ENCODE peak calls at places on chromosome 21, in six cellular contexts. A is H9, G is mesenchymal stem cell, R is mesendoderm, M is neuronal stem cell, I is trophoblast cell. L is an unnamed sample.
A peak's percentile ranks its signal among the peaks of the same experiment; 100 is the strongest.

GRCh38 chr21:36163780-36164426 is 7.3 kb downstream of the DOP1B start:
- DNase-seq in A (no peak), G (no peak), R (no peak), M (no peak), I (no peak), L (no peak)

GRCh38 chr21:45285266-45285931 is 2.3 kb downstream of the POFUT2 start:
- DNase-seq in A (peak; percentile 14), G (no peak), R (no peak), M (no peak), I (no peak), L (no peak)

GRCh38 chr21:46326110-46326703 is 2.3 kb downstream of the PCNT start:
- DNase-seq in A (no peak), G (no peak), R (peak; percentile 14), M (no peak), I (peak; percentile 25), L (no peak)

GRCh38 chr21:35428489-35428888 is 379.4 kb upstream of the RUNX1 start:
- DNase-seq in A (no peak), G (peak; percentile 47), R (peak; percentile 94), M (no peak), I (no peak), L (no peak)

GRCh38 chr21:45192332-45192731 is 95.4 kb downstream of the POFUT2 start:
- DNase-seq in A (no peak), G (no peak), R (peak; percentile 41), M (no peak), I (no peak), L (no peak)

GRCh38 chr21:39564200-39564599 is 48.5 kb upstream of the B3GALT5 start:
- DNase-seq in A (no peak), G (no peak), R (no peak), M (no peak), I (no peak), L (no peak)

GRCh38 chr21:37060296-37060695 is 12.6 kb downstream of the PIGP start:
- DNase-seq in A (peak; percentile 76), G (peak; percentile 99), R (peak; percentile 92), M (no peak), I (peak; percentile 42), L (peak; percentile 98)

GRCh38 chr21:39441502-39442475 is 3.8 kb downstream of the LCA5L start:
- DNase-seq in A (no peak), G (peak; percentile 67), R (peak; percentile 68), M (no peak), I (peak; percentile 10), L (peak; percentile 68)

GRCh38 chr21:38420140-38420539 is 78.1 kb downstream of the ERG start:
- DNase-seq in A (no peak), G (no peak), R (no peak), M (no peak), I (no peak), L (no peak)

GRCh38 chr21:26614251-26614650 is 41.2 kb upstream of the CYYR1 start:
- DNase-seq in A (no peak), G (peak; percentile 11), R (peak; percentile 26), M (no peak), I (no peak), L (no peak)

GRCh38 chr21:29152936-29153335 is 22.5 kb downstream of the MAP3K7CL start:
- DNase-seq in A (no peak), G (no peak), R (no peak), M (no peak), I (no peak), L (no peak)

GRCh38 chr21:36759348-36760083 is 60.6 kb downstream of the SIM2 start:
- DNase-seq in A (no peak), G (no peak), R (no peak), M (no peak), I (no peak), L (no peak)

GRCh38 chr21:32452641-32453040 is 40.1 kb downstream of the EVA1C start:
- DNase-seq in A (no peak), G (no peak), R (no peak), M (no peak), I (no peak), L (no peak)

GRCh38 chr21:46355161-46356004 is 31.4 kb downstream of the PCNT start:
- DNase-seq in A (no peak), G (no peak), R (no peak), M (no peak), I (no peak), L (no peak)

GRCh38 chr21:46384556-46384955 is 60.6 kb downstream of the PCNT start:
- DNase-seq in A (no peak), G (no peak), R (no peak), M (no peak), I (no peak), L (no peak)

GRCh38 chr21:38760017-38760761 is 45.5 kb upstream of the ETS2 start:
- DNase-seq in A (no peak), G (peak; percentile 68), R (peak; percentile 74), M (no peak), I (no peak), L (peak; percentile 52)

GRCh38 chr21:46459356-46460112 is 843 bp downstream of the DIP2A start:
- DNase-seq in A (peak; percentile 48), G (peak; percentile 52), R (peak; percentile 50), M (no peak), I (no peak), L (peak; percentile 35)

GRCh38 chr21:38913120-38913975 is 107.6 kb downstream of the ETS2 start:
- DNase-seq in A (peak; percentile 84), G (peak; percentile 40), R (peak; percentile 78), M (peak; percentile 30), I (peak; percentile 77), L (peak; percentile 69)

GRCh38 chr21:39705849-39706248 is 39.1 kb upstream of the IGSF5 start:
- DNase-seq in A (no peak), G (peak; percentile 11), R (no peak), M (no peak), I (no peak), L (peak; percentile 12)

GRCh38 chr21:16993416-16994044 is 519.3 kb upstream of the CXADR start:
- DNase-seq in A (no peak), G (no peak), R (no peak), M (no peak), I (no peak), L (peak; percentile 42)

GRCh38 chr21:46191257-46191685 is 7.0 kb upstream of the SPATC1L start:
- DNase-seq in A (peak; percentile 25), G (peak; percentile 86), R (no peak), M (no peak), I (peak; percentile 36), L (peak; percentile 85)

GRCh38 chr21:33018707-33019455 is 6.9 kb upstream of the OLIG2 start:
- DNase-seq in A (no peak), G (no peak), R (no peak), M (no peak), I (no peak), L (no peak)

GRCh38 chr21:31612889-31613785 is 46.4 kb upstream of the SOD1 start:
- DNase-seq in A (no peak), G (peak; percentile 2), R (no peak), M (peak; percentile 36), I (peak; percentile 78), L (peak; percentile 15)

GRCh38 chr21:37467082-37467481 is 100.5 kb downstream of the DYRK1A start:
- DNase-seq in A (no peak), G (no peak), R (no peak), M (no peak), I (peak; percentile 46), L (no peak)

GRCh38 chr21:26116456-26117011 is 54.0 kb downstream of the APP start:
- DNase-seq in A (no peak), G (no peak), R (peak; percentile 97), M (no peak), I (peak; percentile 60), L (peak; percentile 44)

GRCh38 chr21:38803075-38803474 is 2.7 kb upstream of the ETS2 start:
- DNase-seq in A (no peak), G (no peak), R (no peak), M (no peak), I (no peak), L (no peak)

GRCh38 chr21:32756096-32756495 is 15.5 kb downstream of the PAXBP1 start:
- DNase-seq in A (no peak), G (no peak), R (no peak), M (no peak), I (peak; percentile 15), L (no peak)

GRCh38 chr21:34022557-34023335 is 50.6 kb upstream of the MRPS6 start:
- DNase-seq in A (no peak), G (no peak), R (peak; percentile 16), M (no peak), I (no peak), L (no peak)
- H2BK5ac ChIP-seq in A (no peak overlapping the region), G (no peak overlapping the region), R (no peak overlapping the region), M (no peak overlapping the region), I (no peak overlapping the region), L (no peak overlapping the region)

GRCh38 chr21:30257773-30258172 is 25.0 kb downstream of the KRTAP24-1 start:
- DNase-seq in A (peak; percentile 54), G (peak; percentile 6), R (peak; percentile 83), M (peak; percentile 26), I (peak; percentile 39), L (no peak)
- H2BK120ac ChIP-seq in A (no peak overlapping the region), G (no peak overlapping the region), R (no peak overlapping the region), M (no peak overlapping the region), I (no peak overlapping the region), L (no peak overlapping the region)

GRCh38 chr21:43801006-43801783 is 11.8 kb downstream of the RRP1 start:
- DNase-seq in A (no peak), G (no peak), R (no peak), M (no peak), I (no peak), L (no peak)
- H2BK5ac ChIP-seq in A (no peak overlapping the region), G (no peak overlapping the region), R (no peak overlapping the region), M (no peak overlapping the region), I (no peak overlapping the region), L (no peak overlapping the region)

GRCh38 chr21:14616303-14617039 is 70.4 kb upstream of the SAMSN1 start:
- DNase-seq in A (no peak), G (no peak), R (peak; percentile 53), M (no peak), I (peak; percentile 18), L (no peak)
- H2BK120ac ChIP-seq in A (peak overlapping the region; percentile 61), G (no peak overlapping the region), R (no peak overlapping the region), M (no peak overlapping the region), I (no peak overlapping the region), L (no peak overlapping the region)

DNA sequence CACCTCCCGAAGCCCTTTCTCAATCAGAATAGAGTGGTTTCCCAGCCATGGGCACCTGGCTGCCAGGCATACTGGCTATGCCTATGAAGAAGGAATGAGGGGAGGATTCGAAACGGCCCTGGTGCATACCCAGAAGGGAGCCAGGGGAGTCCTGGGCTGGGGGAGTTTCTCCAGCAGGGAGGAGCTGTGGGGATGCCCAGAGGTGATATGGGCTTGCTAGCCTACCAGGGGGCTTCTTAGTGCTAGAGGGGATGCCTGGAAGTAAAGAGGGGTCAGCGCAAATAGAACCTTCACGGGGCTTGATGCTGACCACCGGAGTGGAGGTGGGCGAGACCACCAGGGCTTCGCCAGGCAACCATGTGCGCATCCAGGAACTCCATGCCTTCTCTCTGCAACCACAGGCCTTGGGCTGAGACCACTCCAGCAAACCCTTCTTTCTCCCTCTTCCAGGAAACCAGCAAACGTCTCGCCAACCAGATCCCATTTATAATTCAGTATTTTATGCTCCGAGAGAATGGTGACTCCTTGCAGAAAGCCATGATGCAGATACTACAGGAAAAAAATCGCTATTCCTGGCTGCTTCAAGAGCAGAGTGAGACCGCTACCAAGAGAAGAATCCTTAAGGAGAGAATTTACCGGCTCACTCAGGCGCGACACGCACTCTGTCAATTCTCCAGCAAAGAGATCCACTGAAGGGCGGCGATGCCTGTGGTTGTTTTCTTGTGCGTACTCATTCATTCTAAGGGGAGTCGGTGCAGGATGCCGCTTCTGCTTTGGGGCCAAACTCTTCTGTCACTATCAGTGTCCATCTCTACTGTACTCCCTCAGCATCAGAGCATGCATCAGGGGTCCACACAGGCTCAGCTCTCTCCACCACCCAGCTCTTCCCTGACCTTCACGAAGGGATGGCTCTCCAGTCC is 18.2 kb upstream of the MX1 start:
- DNase-seq in A (peak; percentile 9), G (no peak), R (no peak), M (no peak), I (no peak), L (no peak)
- H2BK5ac ChIP-seq in A (no peak overlapping the region), G (no peak overlapping the region), R (no peak overlapping the region), M (no peak overlapping the region), I (no peak overlapping the region), L (no peak overlapping the region)

L was measured in IMR-90.